ENCODE peak calls at places on chromosomes 11 and 22, in four cellular contexts. P is IMR-90, L is GM12878, Q is K562. K is an unnamed sample.

GRCh38 chr11:128324051-128324481 is 263.3 kb downstream of the ETS1 start:
- DNase-seq in P (no peak), L (no peak), Q (no peak), K (no peak)

GRCh38 chr22:36191106-36191836 is 10.3 kb downstream of the APOL4 start:
- DNase-seq in P (peak), L (no peak), Q (no peak), K (no peak)

GRCh38 chr11:85665756-85666155 is 827 bp upstream of the CREBZF start:
- DNase-seq in P (no peak), L (no peak), Q (no peak), K (no peak)

GRCh38 chr11:131422491-131422890 is 52.1 kb downstream of the NTM start:
- DNase-seq in P (no peak), L (no peak), Q (no peak), K (no peak)

GRCh38 chr11:13897606-13898276 is 64.8 kb upstream of the SPON1 start:
- DNase-seq in P (no peak), L (no peak), Q (no peak), K (no peak)

GRCh38 chr11:2781413-2782274 is 81.8 kb upstream of the KCNQ1OT1 start:
- DNase-seq in P (peak), L (no peak), Q (no peak), K (no peak)

GRCh38 chr11:125218336-125218735 is 53.8 kb downstream of the PKNOX2 start:
- DNase-seq in P (no peak), L (no peak), Q (no peak), K (no peak)

GRCh38 chr11:120539681-120540369 is 28.3 kb downstream of the GRIK4 start:
- DNase-seq in P (peak), L (no peak), Q (no peak), K (no peak)

GRCh38 chr11:65592840-65593517 is 2.6 kb downstream of the KCNK7 start:
- DNase-seq in P (no peak), L (no peak), Q (no peak), K (no peak)
- TF ChIP-seq CHD1 in P (no peak), L (no peak), Q (no peak), K (no peak)

DNA sequence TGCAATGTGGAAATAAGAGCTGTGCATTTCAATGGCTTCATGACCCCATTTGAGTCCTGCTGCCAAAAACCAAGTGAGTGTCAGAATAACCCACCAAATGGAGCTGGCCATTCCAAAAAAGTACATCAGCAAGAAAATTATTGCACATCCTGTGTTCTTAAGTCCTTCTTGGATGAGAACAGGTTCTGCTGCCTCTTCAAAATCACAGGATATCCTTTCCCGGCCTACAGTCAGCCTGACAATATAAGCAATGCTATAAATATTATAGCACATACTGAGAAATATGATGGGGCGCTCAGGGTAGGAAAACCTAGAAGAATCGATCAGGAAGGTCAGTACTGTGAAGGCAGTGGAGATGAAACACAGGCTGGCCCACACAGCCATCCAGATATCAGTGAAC is 3.5 kb downstream of the FZD4 start:
- DNase-seq in P (no peak), L (no peak), Q (no peak), K (no peak)
- TF ChIP-seq CHD1 in P (no peak), L (no peak), Q (no peak), K (no peak)

GRCh38 chr11:133504906-133505305 is 27.4 kb downstream of the OPCML start:
- DNase-seq in P (no peak), L (no peak), Q (no peak), K (no peak)
- TF ChIP-seq CHD1 in P (no peak), L (no peak), Q (no peak), K (no peak)

GRCh38 chr11:89456681-89457080 is 34.5 kb downstream of the NOX4 start:
- DNase-seq in P (no peak), L (no peak), Q (no peak), K (no peak)
- TF ChIP-seq CHD1 in P (no peak), L (no peak), Q (no peak), K (no peak)

DNA sequence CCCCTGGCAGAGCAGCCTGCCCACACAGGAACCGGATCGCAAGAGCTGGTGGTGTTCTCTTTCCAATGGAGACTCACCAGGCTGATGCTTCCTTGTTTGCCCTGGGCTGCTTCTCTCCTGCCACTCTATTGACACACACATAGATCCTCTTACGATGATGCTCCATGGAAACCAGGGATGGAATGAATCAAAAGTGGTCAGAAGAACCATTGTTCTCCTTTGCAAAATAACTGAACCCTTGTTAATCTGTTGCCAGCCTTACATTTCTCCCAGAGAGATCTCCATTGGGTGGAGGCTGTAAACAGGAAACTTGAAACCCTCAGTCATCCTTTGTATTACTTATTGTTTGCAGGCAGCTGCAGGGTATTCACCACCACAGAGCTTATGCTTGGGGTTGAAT is 24.6 kb upstream of the LDLRAD3 start:
- DNase-seq in P (peak), L (no peak), Q (no peak), K (no peak)
- TF ChIP-seq CHD1 in P (no peak), L (no peak), Q (no peak), K (no peak)

GRCh38 chr22:26357813-26358212 is 71.2 kb upstream of the ASPHD2 start:
- DNase-seq in P (no peak), L (no peak), Q (no peak), K (no peak)
- TF ChIP-seq CHD1 in P (no peak), L (no peak), Q (no peak), K (no peak)

GRCh38 chr22:25282346-25282670 is 62.9 kb downstream of the CRYBB2 start:
- DNase-seq in P (no peak), L (no peak), Q (no peak), K (no peak)
- TF ChIP-seq CHD1 in P (no peak), L (no peak), Q (no peak), K (no peak)

GRCh38 chr11:91220476-91221202 is 997.8 kb upstream of the CHORDC1 start:
- DNase-seq in P (peak), L (no peak), Q (no peak), K (no peak)

GRCh38 chr11:91219501-91219900 is 996.7 kb upstream of the CHORDC1 start:
- DNase-seq in P (peak), L (no peak), Q (no peak), K (no peak)
- TF ChIP-seq CHD1 in P (no peak), L (no peak), Q (no peak), K (no peak)

GRCh38 chr11:75246006-75246672 is 5.6 kb downstream of the TPBGL start:
- DNase-seq in P (no peak), L (no peak), Q (no peak), K (no peak)
- TF ChIP-seq CHD1 in P (no peak), L (no peak), Q (no peak), K (no peak)